ENCODE peak calls at places on chromosomes 3 and 15, in five cellular contexts. O is upper lobe of left lung, W is A549, A is HepG2, F is transverse colon. H is an unnamed sample.

GRCh38 chr3:81249540-81250029 is 511.9 kb downstream of the GBE1 start:
- DNase-seq in W (peak), A (peak), F (no peak), O (no peak), H (no peak)

GRCh38 chr15:46166750-46167149 is 531.9 kb downstream of the SQOR start:
- DNase-seq in O (no peak), A (no peak), F (no peak), W (no peak), H (no peak)

GRCh38 chr3:9916734-9917680 is at the start of gene IL17RC:
- DNase-seq in W (peak), A (peak), F (peak), O (peak), H (peak)

GRCh38 chr3:46407976-46408375 is 917 bp downstream of the CCRL2 start:
- DNase-seq in A (no peak), F (no peak), O (no peak), W (no peak), H (no peak)

GRCh38 chr15:66592505-66593218 is 26.9 kb upstream of the LCTL start:
- DNase-seq in W (no peak), A (no peak), O (no peak), F (peak), H (no peak)

GRCh38 chr3:48784426-48785120 is 63.1 kb downstream of the PRKAR2A start:
- DNase-seq in F (no peak), O (no peak), W (no peak), A (no peak), H (no peak)

GRCh38 chr3:59678042-59678707 is 628.4 kb upstream of the CFAP20DC start:
- DNase-seq in O (peak), W (no peak), F (no peak), A (no peak), H (no peak)

GRCh38 chr3:105177558-105177957 is 189.2 kb upstream of the ALCAM start:
- DNase-seq in W (no peak), F (no peak), O (no peak), A (no peak), H (no peak)

GRCh38 chr3:147881933-147882332 is 472.8 kb downstream of the ZIC1 start:
- DNase-seq in W (no peak), A (no peak), F (no peak), O (no peak), H (no peak)

GRCh38 chr3:155302476-155302875 is 9.0 kb upstream of the STRIT1 start:
- DNase-seq in A (no peak), F (no peak), W (no peak), O (no peak), H (no peak)

GRCh38 chr3:58271901-58272501 is 34.0 kb upstream of the RPP14 start:
- DNase-seq in A (no peak), W (peak), O (no peak), F (no peak), H (no peak)

GRCh38 chr15:41566121-41566885 is 7.3 kb downstream of the TYRO3 start:
- DNase-seq in O (no peak), A (no peak), F (no peak), W (no peak), H (no peak)

GRCh38 chr15:41567870-41568269 is 8.9 kb downstream of the TYRO3 start:
- DNase-seq in O (no peak), W (no peak), F (no peak), A (peak), H (no peak)

GRCh38 chr15:41565702-41566101 is 6.7 kb downstream of the TYRO3 start:
- DNase-seq in F (no peak), A (no peak), W (no peak), O (no peak), H (no peak)

GRCh38 chr15:41568350-41569017 is 9.5 kb downstream of the TYRO3 start:
- DNase-seq in A (peak), F (no peak), W (no peak), O (peak), H (no peak)

DNA sequence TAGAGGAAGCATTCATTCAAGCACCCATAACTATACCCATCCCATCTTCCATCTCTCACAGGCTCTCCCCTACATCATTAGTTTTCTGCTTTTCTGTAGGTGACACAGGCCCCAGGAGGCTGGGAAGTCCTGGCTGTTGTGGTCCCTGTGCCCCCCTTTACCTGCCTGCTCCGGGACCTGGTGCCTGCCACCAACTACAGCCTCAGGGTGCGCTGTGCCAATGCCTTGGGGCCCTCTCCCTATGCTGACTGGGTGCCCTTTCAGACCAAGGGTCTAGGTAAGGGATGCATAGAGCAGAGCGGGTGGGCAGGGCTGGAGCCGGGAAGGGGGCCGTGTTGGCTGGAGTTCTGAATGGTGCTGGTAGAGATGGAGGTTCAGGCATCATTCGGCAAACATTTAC is 8.2 kb downstream of the TYRO3 start:
- DNase-seq in O (no peak), W (no peak), F (no peak), A (no peak), H (no peak)
- H3K27ac ChIP-seq in O (no peak), W (no peak), F (no peak), A (peak), H (peak)

GRCh38 chr15:48530528-48530927 is 115.0 kb downstream of the FBN1 start:
- DNase-seq in O (no peak), W (no peak), A (no peak), F (no peak), H (no peak)

GRCh38 chr15:48537277-48538113 is 108.0 kb downstream of the FBN1 start:
- DNase-seq in O (no peak), A (no peak), W (no peak), F (no peak), H (no peak)

GRCh38 chr15:48532938-48533337 is 112.6 kb downstream of the FBN1 start:
- DNase-seq in F (no peak), A (no peak), W (no peak), O (no peak), H (no peak)

GRCh38 chr15:48536681-48537091 is 108.8 kb downstream of the FBN1 start:
- DNase-seq in A (no peak), F (no peak), W (no peak), O (no peak), H (no peak)

GRCh38 chr15:48533982-48534381 is 111.5 kb downstream of the FBN1 start:
- DNase-seq in W (no peak), A (no peak), F (no peak), O (no peak), H (no peak)
- TF ChIP-seq EP300 in W (no peak), A (no peak), F (no peak), O (no peak), H (no peak)

DNA sequence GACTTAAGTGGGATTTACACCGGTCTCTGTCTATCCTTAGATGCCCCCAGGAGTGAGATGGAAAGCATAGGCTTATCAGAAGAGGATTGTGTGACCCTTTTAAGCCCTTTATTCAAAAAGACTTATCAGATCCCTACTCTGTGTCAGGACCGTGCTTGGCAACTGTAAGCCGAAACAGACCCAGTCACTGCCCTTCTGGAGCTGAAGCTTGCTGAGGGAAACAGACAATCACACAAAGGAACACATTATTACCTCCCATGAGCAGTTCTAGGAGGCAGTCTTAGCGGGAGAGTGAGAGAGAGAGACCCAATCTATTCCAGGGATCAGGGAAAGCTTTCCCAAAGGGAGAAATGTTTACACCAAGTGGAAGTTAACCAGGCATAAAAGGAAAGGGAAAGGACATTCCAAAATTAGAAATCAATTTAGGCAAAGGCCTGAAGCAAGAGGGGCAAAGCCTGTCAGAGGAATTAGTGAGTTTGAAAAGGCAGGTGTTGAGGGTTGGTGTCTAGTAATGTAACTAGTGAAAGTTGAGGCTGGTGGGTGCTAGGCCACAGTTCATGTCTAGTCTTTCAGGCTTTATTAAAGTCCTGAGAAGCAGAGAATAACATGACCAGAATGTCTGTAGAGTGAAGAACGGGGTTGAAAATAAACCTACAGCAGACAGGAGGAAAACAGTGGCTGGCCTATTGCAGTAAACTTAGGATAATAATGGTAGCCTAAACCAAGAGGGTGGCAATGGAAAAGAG is 86.7 kb downstream of the THBS1 start:
- DNase-seq in A (no peak), O (no peak), F (no peak), W (no peak), H (no peak)
- H3K27ac ChIP-seq in A (no peak), O (no peak), F (no peak), W (no peak), H (no peak)

DNA sequence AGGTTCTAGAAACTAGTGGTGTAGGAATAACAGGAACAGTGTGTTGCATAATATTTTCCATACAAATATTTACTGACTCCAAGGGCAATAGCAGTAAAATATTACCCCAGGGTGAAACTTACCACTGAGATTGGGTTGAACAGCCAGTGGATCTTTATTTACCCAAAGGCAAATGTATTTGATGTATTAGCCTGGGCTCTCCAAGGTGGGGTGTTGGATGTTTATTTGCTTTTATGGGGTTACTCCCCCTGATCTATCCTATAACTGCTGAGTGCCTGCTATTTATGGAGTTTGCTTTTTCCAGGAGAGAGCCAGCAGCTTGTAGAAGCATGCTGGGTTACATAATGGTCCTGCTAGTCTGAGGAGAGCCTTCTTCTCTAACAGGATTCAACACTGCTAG is 276.9 kb downstream of the ADAMTSL3 start:
- DNase-seq in F (no peak), O (no peak), W (no peak), A (peak), H (no peak)
- TF ChIP-seq EP300 in F (no peak), O (no peak), W (no peak), A (no peak), H (no peak)

DNA sequence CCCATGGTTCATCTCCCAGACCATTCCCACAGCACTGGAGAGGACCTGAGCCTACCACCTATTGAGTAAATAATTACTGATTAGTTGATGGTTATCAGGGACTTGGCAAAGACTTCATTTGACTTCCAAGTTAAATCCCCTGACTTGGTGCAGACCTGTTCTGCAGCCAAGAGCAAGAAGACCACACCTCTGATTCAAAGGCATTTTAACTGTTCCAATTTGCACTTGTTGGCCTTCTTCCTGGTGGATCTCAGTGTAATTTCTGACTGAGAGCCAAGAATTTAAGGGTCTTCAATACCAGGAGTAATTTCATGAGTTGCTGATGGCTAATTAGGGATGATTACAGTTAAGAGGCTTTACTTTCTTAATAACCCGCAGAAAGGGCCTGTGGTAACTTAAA is 24.0 kb downstream of the THSD4 start:
- DNase-seq in O (no peak), F (no peak), W (no peak), A (no peak), H (no peak)
- H3K27ac ChIP-seq in O (no peak), F (no peak), W (peak), A (no peak), H (no peak)

H was measured in tibial nerve.